ENCODE peak calls at places on chromosomes 1 and 21, in ten cellular contexts. B, H, S, I, X, J, O, M, L and U are unnamed samples.

GRCh38 chr1:119962296-119962968 is 66.1 kb upstream of the ADAM30 start:
- DNase-seq in B (no peak), H (no peak), S (no peak), I (no peak), X (no peak), J (no peak), O (no peak), M (no peak), L (no peak), U (no peak)

GRCh38 chr1:244218220-244218619 is 167.1 kb downstream of the ZBTB18 start:
- DNase-seq in B (no peak), H (no peak), S (no peak), I (no peak), X (no peak), J (no peak), O (no peak), M (no peak), L (no peak), U (no peak)

GRCh38 chr1:36871146-36871971 is 163.0 kb downstream of the GRIK3 start:
- DNase-seq in B (no peak), H (no peak), S (no peak), I (no peak), X (no peak), J (no peak), O (peak), M (no peak), L (no peak), U (no peak)

GRCh38 chr1:28437924-28438699 is 67.7 kb upstream of the RCC1 start:
- DNase-seq in B (peak), H (peak), S (no peak), I (peak), X (peak), J (peak), O (peak), M (peak), L (peak), U (peak)

GRCh38 chr1:7540816-7541215 is 230.3 kb upstream of the VAMP3 start:
- DNase-seq in B (no peak), H (no peak), S (no peak), I (no peak), X (no peak), J (no peak), O (no peak), M (no peak), L (no peak), U (peak)

GRCh38 chr1:235326719-235327558 is 1.0 kb downstream of the ARID4B start:
- DNase-seq in B (peak), H (no peak), S (peak), I (peak), X (peak), J (peak), O (peak), M (no peak), L (peak), U (no peak)

GRCh38 chr1:110196917-110197782 is 13.0 kb upstream of the KCNC4 start:
- DNase-seq in B (peak), H (peak), S (peak), I (peak), X (no peak), J (peak), O (peak), M (no peak), L (peak), U (no peak)

GRCh38 chr21:26140185-26140584 is 30.4 kb downstream of the APP start:
- DNase-seq in B (peak), H (peak), S (no peak), I (peak), X (no peak), J (no peak), O (no peak), M (peak), L (no peak), U (no peak)

GRCh38 chr1:14255231-14255630 is 343.3 kb upstream of the KAZN start:
- DNase-seq in B (no peak), H (no peak), S (no peak), I (no peak), X (no peak), J (no peak), O (no peak), M (no peak), L (no peak), U (no peak)

GRCh38 chr1:39609618-39610331 is 29.7 kb downstream of the HEYL start:
- DNase-seq in B (peak), H (no peak), S (no peak), I (no peak), X (no peak), J (peak), O (peak), M (no peak), L (peak), U (no peak)

GRCh38 chr1:183652547-183653467 is at the start of gene APOBEC4:
- DNase-seq in B (peak), H (no peak), S (peak), I (no peak), X (no peak), J (peak), O (peak), M (no peak), L (no peak), U (no peak)

GRCh38 chr1:163561570-163562295 is 240.0 kb downstream of the NUF2 start:
- DNase-seq in B (peak), H (no peak), S (peak), I (peak), X (no peak), J (no peak), O (no peak), M (no peak), L (no peak), U (no peak)

GRCh38 chr1:243595527-243596206 is 254.4 kb downstream of the AKT3 start:
- DNase-seq in B (no peak), H (peak), S (no peak), I (peak), X (no peak), J (no peak), O (no peak), M (peak), L (no peak), U (no peak)

GRCh38 chr21:31554511-31555022 is 104.9 kb upstream of the SOD1 start:
- DNase-seq in B (no peak), H (peak), S (no peak), I (no peak), X (no peak), J (peak), O (no peak), M (no peak), L (peak), U (no peak)

GRCh38 chr1:170735366-170736263 is 71.7 kb downstream of the PRRX1 start:
- DNase-seq in B (no peak), H (no peak), S (no peak), I (no peak), X (no peak), J (no peak), O (no peak), M (no peak), L (no peak), U (no peak)

GRCh38 chr21:39385299-39386145 is 36.6 kb upstream of the HMGN1 start:
- DNase-seq in B (peak), H (peak), S (peak), I (peak), X (peak), J (peak), O (peak), M (peak), L (no peak), U (no peak)

GRCh38 chr1:1470626-1471388 is 758 bp upstream of the ATAD3B start:
- DNase-seq in B (peak), H (no peak), S (peak), I (no peak), X (no peak), J (no peak), O (no peak), M (no peak), L (no peak), U (no peak)

GRCh38 chr1:18556364-18556763 is 74.3 kb upstream of the PAX7 start:
- DNase-seq in B (peak), H (peak), S (peak), I (peak), X (no peak), J (peak), O (no peak), M (no peak), L (no peak), U (no peak)

GRCh38 chr1:155004352-155005075 is 1.9 kb downstream of the ZBTB7B start:
- DNase-seq in B (peak), H (no peak), S (no peak), I (no peak), X (no peak), J (no peak), O (no peak), M (no peak), L (no peak), U (peak)

GRCh38 chr21:45330075-45330781 is 42.5 kb upstream of the POFUT2 start:
- DNase-seq in B (peak), H (peak), S (no peak), I (peak), X (no peak), J (no peak), O (peak), M (peak), L (no peak), U (peak)

GRCh38 chr1:151196292-151196800 is 2.0 kb upstream of the PIP5K1A start:
- DNase-seq in B (peak), H (peak), S (peak), I (peak), X (peak), J (peak), O (peak), M (peak), L (peak), U (no peak)

GRCh38 chr1:55045430-55045829 is 6.1 kb downstream of the PCSK9 start:
- DNase-seq in B (no peak), H (no peak), S (no peak), I (no peak), X (no peak), J (no peak), O (no peak), M (no peak), L (no peak), U (peak)

GRCh38 chr21:45011911-45012660 is 62.3 kb upstream of the ADARB1 start:
- DNase-seq in B (peak), H (peak), S (no peak), I (peak), X (peak), J (no peak), O (no peak), M (peak), L (no peak), U (peak)

GRCh38 chr1:211614615-211615014 is 35.7 kb upstream of the SLC30A1 start:
- DNase-seq in B (no peak), H (no peak), S (no peak), I (no peak), X (no peak), J (no peak), O (no peak), M (no peak), L (no peak), U (no peak)

GRCh38 chr1:21911205-21912001 is 25.7 kb downstream of the HSPG2 start:
- DNase-seq in B (peak), H (no peak), S (no peak), I (no peak), X (no peak), J (no peak), O (no peak), M (no peak), L (peak), U (peak)